ENCODE peak calls at places on chromosomes 1 and 21, in five cellular contexts. Q, E, Y, P and O are unnamed samples. For H3K4me1, the result is how much of the 10 kb centered on the place peaks cover.

GRCh38 chr1:209473023-209473422 is 110.5 kb upstream of the CAMK1G start:
- DNase-seq in Q (no peak), E (no peak), P (no peak), Y (no peak), O (no peak)

GRCh38 chr1:222523852-222524251 is 24.1 kb downstream of the HHIPL2 start:
- DNase-seq in E (no peak), Y (no peak), Q (no peak), P (no peak), O (no peak)

GRCh38 chr1:6987940-6988339 is 202.7 kb downstream of the CAMTA1 start:
- DNase-seq in P (no peak), Y (no peak), E (no peak), Q (no peak), O (no peak)

GRCh38 chr21:36288651-36289243 is 31.2 kb upstream of the MORC3 start:
- DNase-seq in Y (no peak), E (no peak), Q (no peak), P (no peak), O (no peak)

GRCh38 chr1:48938975-48939374 is 162.3 kb upstream of the BEND5 start:
- DNase-seq in P (no peak), E (no peak), Y (no peak), Q (no peak), O (no peak)

GRCh38 chr1:47313915-47314664 is at the start of gene STIL:
- DNase-seq in E (peak), Y (peak), P (peak), Q (peak), O (peak)

GRCh38 chr1:20670936-20671335 is 9.8 kb upstream of the DDOST start:
- DNase-seq in Q (no peak), P (no peak), Y (no peak), E (no peak), O (no peak)

GRCh38 chr1:197958438-197958837 is 41.3 kb downstream of the LHX9 start:
- DNase-seq in Q (no peak), E (no peak), P (no peak), Y (no peak), O (no peak)

GRCh38 chr1:160608514-160608913 is 29.2 kb upstream of the CD84 start:
- DNase-seq in Y (no peak), P (no peak), Q (no peak), E (no peak), O (no peak)

GRCh38 chr21:31514598-31514997 is 144.9 kb upstream of the SOD1 start:
- DNase-seq in Y (no peak), P (peak), E (no peak), Q (no peak), O (no peak)

GRCh38 chr21:44093761-44094160 is 13.4 kb upstream of the PWP2 start:
- DNase-seq in Q (no peak), Y (peak), E (no peak), P (no peak), O (peak)

GRCh38 chr1:30371888-30372791 is 351.2 kb downstream of the MATN1 start:
- DNase-seq in Q (peak), E (no peak), P (no peak), Y (no peak), O (no peak)

GRCh38 chr1:71817028-71817427 is 465.3 kb downstream of the NEGR1 start:
- DNase-seq in Y (no peak), P (no peak), E (no peak), Q (no peak), O (no peak)

GRCh38 chr1:229204863-229205777 is 65.8 kb upstream of the RAB4A start:
- DNase-seq in E (no peak), P (peak), Y (no peak), Q (no peak), O (no peak)

GRCh38 chr1:194024659-194025058 is 838.2 kb upstream of the B3GALT2 start:
- DNase-seq in P (peak), E (no peak), Q (no peak), Y (no peak), O (no peak)

GRCh38 chr1:83118472-83118871 is 880.5 kb downstream of the TTLL7 start:
- DNase-seq in E (no peak), Q (no peak), P (no peak), Y (no peak), O (no peak)

GRCh38 chr1:31361607-31362006 is 11.3 kb downstream of the FABP3 start:
- DNase-seq in P (no peak), Y (no peak), Q (no peak), E (no peak), O (no peak)

GRCh38 chr1:224675589-224675988 is 59.5 kb downstream of the CNIH3 start:
- DNase-seq in Q (no peak), Y (no peak), E (no peak), P (no peak), O (no peak)

GRCh38 chr1:94739521-94740061 is 80.6 kb upstream of the SLC44A3 start:
- DNase-seq in Y (no peak), Q (no peak), E (no peak), P (peak), O (no peak)

GRCh38 chr1:31957701-31958674 is 19.8 kb upstream of the PTP4A2 start:
- DNase-seq in P (peak), Q (no peak), Y (no peak), E (no peak), O (no peak)

GRCh38 chr21:25952306-25952705 is 217.5 kb downstream of the GABPA start:
- DNase-seq in Y (no peak), P (no peak), E (no peak), Q (no peak), O (no peak)

GRCh38 chr1:200290010-200290685 is 119.7 kb downstream of the ZNF281 start:
- DNase-seq in P (no peak), Q (no peak), E (peak), Y (no peak), O (no peak)

GRCh38 chr1:174165471-174166137 is 6.3 kb downstream of the RABGAP1L start:
- DNase-seq in Q (no peak), E (no peak), P (peak), Y (no peak), O (no peak)

GRCh38 chr1:50978144-50978851 is 8.3 kb downstream of the CDKN2C start:
- DNase-seq in Q (peak), E (no peak), Y (peak), P (peak), O (peak)

GRCh38 chr1:118158918-118159317 is 26.1 kb downstream of the SPAG17 start:
- DNase-seq in Q (no peak), Y (no peak), P (peak), E (no peak), O (no peak)

GRCh38 chr1:151050051-151050688 is 2.6 kb downstream of the C1orf56 start:
- DNase-seq in E (no peak), Q (no peak), Y (no peak), P (no peak), O (no peak)

GRCh38 chr1:247204177-247204647 is 32.4 kb upstream of the ZNF124 start:
- DNase-seq in P (peak), E (no peak), Q (no peak), Y (no peak), O (no peak)

GRCh38 chr1:212981571-212982328 is 31.4 kb downstream of the VASH2 start:
- DNase-seq in Q (no peak), E (no peak), P (no peak), Y (no peak), O (no peak)

DNA sequence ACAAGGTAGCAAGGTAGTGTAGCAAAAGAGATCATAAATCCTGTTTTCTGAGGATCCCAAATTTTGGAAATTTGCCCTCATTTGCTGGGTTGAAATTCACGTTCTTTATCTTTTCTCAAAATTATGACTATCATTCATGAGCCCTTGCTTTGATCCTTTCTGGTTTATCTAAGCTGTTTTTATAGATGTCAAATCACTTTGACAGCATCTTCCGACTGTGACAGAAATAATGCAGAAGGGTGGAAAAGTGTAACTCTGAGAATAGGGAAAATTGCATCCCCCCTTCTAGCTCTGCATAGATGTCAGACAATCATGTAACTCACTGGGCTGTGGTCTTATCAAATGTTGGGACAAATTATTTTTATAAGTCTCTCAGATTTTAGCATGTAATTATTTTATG is 550.1 kb downstream of the OMA1 start:
- DNase-seq in Q (no peak), E (no peak), Y (no peak), P (no peak), O (no peak)
- H3K4me1 ChIP-seq in Q (under half), E (under half), Y (under half), P (under half), O (under half)

GRCh38 chr1:11927866-11928592 is 1.8 kb upstream of the KIAA2013 start:
- DNase-seq in Y (no peak), Q (no peak), E (no peak), P (peak), O (no peak)

GRCh38 chr1:11929849-11930248 is 3.6 kb upstream of the KIAA2013 start:
- DNase-seq in Q (no peak), E (no peak), P (peak), Y (peak), O (peak)

GRCh38 chr1:11934295-11935039 is at the start of gene PLOD1:
- DNase-seq in Y (peak), Q (peak), E (no peak), P (peak), O (peak)

GRCh38 chr1:11931845-11932244 is 2.7 kb upstream of the PLOD1 start:
- DNase-seq in Y (no peak), P (no peak), Q (no peak), E (no peak), O (no peak)

GRCh38 chr1:11930571-11931445 is 3.7 kb upstream of the PLOD1 start:
- DNase-seq in Y (no peak), E (no peak), Q (no peak), P (peak), O (no peak)
- H3K4me1 ChIP-seq in Y (under half), E (half or more), Q (under half), P (under half), O (under half)

DNA sequence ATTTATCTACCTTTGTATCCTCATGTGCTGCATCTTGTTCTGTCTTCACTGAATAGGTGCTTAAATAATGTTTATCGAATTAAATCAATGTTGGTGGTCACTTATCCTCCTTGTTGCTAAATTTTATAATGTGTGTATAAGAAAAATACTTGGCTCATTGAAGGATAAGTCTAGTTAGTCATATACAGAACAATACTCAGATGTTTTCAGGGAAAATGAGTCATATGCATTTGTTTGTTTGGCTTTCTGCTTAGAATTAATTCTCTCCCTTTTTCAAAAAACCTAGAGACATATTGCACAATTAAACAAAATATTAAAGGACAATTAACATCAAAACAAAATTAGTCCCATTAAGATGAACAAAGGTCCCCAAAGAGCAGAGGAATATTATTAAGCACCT is 89.0 kb downstream of the UBE2U start:
- DNase-seq in P (no peak), E (no peak), Q (no peak), Y (no peak), O (no peak)
- H3K4me1 ChIP-seq in P (under half), E (under half), Q (under half), Y (under half), O (under half)

GRCh38 chr1:39397487-39397886 is 93.9 kb upstream of the BMP8A start:
- DNase-seq in Y (no peak), E (no peak), P (no peak), Q (no peak), O (no peak)
- H3K4me1 ChIP-seq in Y (under half), E (half or more), P (half or more), Q (under half), O (under half)

GRCh38 chr1:44696789-44697188 is 22.3 kb downstream of the ARMH1 start:
- DNase-seq in E (no peak), Q (peak), Y (no peak), P (no peak), O (peak)
- H3K4me1 ChIP-seq in E (under half), Q (under half), Y (under half), P (under half), O (under half)